ENCODE peak calls at places on chromosome 4, in seven cellular contexts. Z is NCI-H1694; H is mammary epithelial cell; E is pancreas; C is ecto neural progenitor cell; X is stimulated activated CD4-positive, alpha-beta T cell treated with anti-CD3 and anti-CD28 coated beads, Interleukin-4, amount 100 ng/mL, for 48 hours; Q is NT2/D1. J is an unnamed sample.

GRCh38 chr4:81997313-81997712 is 376.5 kb downstream of the HNRNPD start:
- DNase-seq in H (no peak), Q (no peak), X (no peak), E (no peak), Z (no peak), C (no peak), J (no peak)

GRCh38 chr4:158938462-158939044 is 164.3 kb upstream of the RAPGEF2 start:
- DNase-seq in E (no peak), C (no peak), H (no peak), X (no peak), Q (no peak), Z (peak; percentile 84), J (no peak)

GRCh38 chr4:169160825-169161224 is 109.9 kb downstream of the SH3RF1 start:
- DNase-seq in H (no peak), C (no peak), X (no peak), Z (no peak), E (no peak), Q (no peak), J (no peak)

GRCh38 chr4:81030617-81031388 is at the start of gene BMP3:
- DNase-seq in X (no peak), H (peak; percentile 25), Q (no peak), Z (no peak), C (peak; percentile 66), E (peak; percentile 68), J (peak; percentile 31)

GRCh38 chr4:113383111-113383785 is 333.8 kb downstream of the ANK2 start:
- DNase-seq in Q (no peak), H (peak; percentile 17), Z (no peak), E (no peak), C (no peak), X (no peak), J (peak; percentile 15)

GRCh38 chr4:184191267-184191666 is 26.4 kb downstream of the ENPP6 start:
- DNase-seq in Z (no peak), Q (no peak), C (no peak), E (no peak), X (no peak), H (no peak), J (no peak)

GRCh38 chr4:37068580-37068979 is 176.0 kb upstream of the NWD2 start:
- DNase-seq in H (no peak), Z (no peak), X (no peak), C (no peak), Q (no peak), E (no peak), J (no peak)

GRCh38 chr4:148654131-148654530 is 211.9 kb upstream of the NR3C2 start:
- DNase-seq in C (no peak), Z (no peak), X (no peak), H (no peak), E (no peak), Q (no peak), J (no peak)

GRCh38 chr4:53313510-53313909 is 52.4 kb downstream of the SCFD2 start:
- DNase-seq in E (no peak), C (peak; percentile 47), X (no peak), Z (no peak), Q (peak; percentile 2), H (peak; percentile 6), J (no peak)

GRCh38 chr4:30903493-30903892 is 183.3 kb downstream of the PCDH7 start:
- DNase-seq in C (no peak), Z (no peak), H (peak; percentile 11), X (no peak), Q (no peak), E (no peak), J (peak; percentile 2)

GRCh38 chr4:137635596-137635995 is 103.3 kb upstream of the PCDH18 start:
- DNase-seq in E (no peak), C (no peak), Q (no peak), X (no peak), Z (peak; percentile 53), H (no peak), J (peak; percentile 17)

GRCh38 chr4:121829511-121829910 is 5.8 kb upstream of the CCNA2 start:
- DNase-seq in C (no peak), H (no peak), Z (no peak), X (no peak), E (no peak), Q (no peak), J (no peak)

GRCh38 chr4:8394806-8395205 is 45.7 kb downstream of the ACOX3 start:
- DNase-seq in Z (no peak), X (no peak), E (no peak), H (no peak), Q (no peak), C (no peak), J (no peak)

GRCh38 chr4:123785515-123785914 is 388.9 kb downstream of the SPRY1 start:
- DNase-seq in X (no peak), E (no peak), H (peak; percentile 85), Q (peak; percentile 28), Z (no peak), C (no peak), J (no peak)

GRCh38 chr4:101229116-101229515 is 118.2 kb downstream of the PPP3CA start:
- DNase-seq in E (no peak), H (no peak), Q (no peak), C (no peak), X (no peak), Z (no peak), J (no peak)

GRCh38 chr4:155543126-155543765 is 123.4 kb upstream of the GUCY1A1 start:
- DNase-seq in Q (no peak), C (no peak), E (no peak), X (no peak), Z (no peak), H (peak; percentile 75), J (no peak)

GRCh38 chr4:174255790-174256189 is 27.7 kb downstream of the FBXO8 start:
- DNase-seq in H (no peak), C (no peak), E (no peak), Q (no peak), Z (peak; percentile 26), X (no peak), J (peak; percentile 22)

GRCh38 chr4:5374577-5374976 is 323.3 kb downstream of the STK32B start:
- DNase-seq in Z (no peak), H (no peak), Q (no peak), X (no peak), E (no peak), C (no peak), J (no peak)

GRCh38 chr4:150821641-150822040 is 193.4 kb downstream of the LRBA start:
- DNase-seq in C (no peak), H (no peak), E (no peak), X (no peak), Z (no peak), Q (no peak), J (no peak)

GRCh38 chr4:35559559-35560365 is 684.6 kb downstream of the ARAP2 start:
- DNase-seq in H (peak; percentile 0), C (no peak), Z (no peak), X (no peak), Q (no peak), E (peak; percentile 35), J (no peak)

GRCh38 chr4:22315643-22316042 is 200.2 kb downstream of the ADGRA3 start:
- DNase-seq in H (peak; percentile 1), X (no peak), Z (no peak), C (no peak), E (no peak), Q (no peak), J (no peak)

GRCh38 chr4:19151684-19152083 is 1100.0 kb upstream of the SLIT2 start:
- DNase-seq in Z (no peak), C (no peak), Q (no peak), H (no peak), E (no peak), X (no peak), J (no peak)

GRCh38 chr4:145820407-145820806 is 118.2 kb downstream of the ZNF827 start:
- DNase-seq in Q (no peak), C (no peak), H (no peak), Z (peak; percentile 30), E (no peak), X (no peak), J (no peak)

GRCh38 chr4:141502755-141503154 is 133.6 kb upstream of the IL15 start:
- DNase-seq in X (no peak), Z (no peak), C (no peak), H (no peak), Q (no peak), E (no peak), J (no peak)

GRCh38 chr4:124212835-124213640 is 499.5 kb downstream of the ANKRD50 start:
- DNase-seq in E (no peak), Q (no peak), H (no peak), X (no peak), Z (no peak), C (no peak), J (no peak)

GRCh38 chr4:177251237-177251636 is 58.4 kb upstream of the NEIL3 start:
- DNase-seq in X (no peak), H (no peak), E (no peak), Q (no peak), C (no peak), Z (no peak), J (no peak)

GRCh38 chr4:166924456-166924855 is 309.8 kb downstream of the SPOCK3 start:
- DNase-seq in Q (no peak), E (no peak), C (no peak), H (peak; percentile 33), X (no peak), Z (no peak), J (no peak)

GRCh38 chr4:26860922-26861433 is 337 bp downstream of the STIM2 start:
- DNase-seq in H (peak; percentile 57), E (peak; percentile 84), Q (no peak), Z (no peak), C (peak; percentile 83), X (peak; percentile 51), J (peak; percentile 36)

GRCh38 chr4:123017636-123018390 is 95.4 kb upstream of the NUDT6 start:
- DNase-seq in E (no peak), C (no peak), H (peak; percentile 11), Q (no peak), X (no peak), Z (no peak), J (peak; percentile 64)

GRCh38 chr4:126318376-126318775 is 1003.6 kb downstream of the FAT4 start:
- DNase-seq in E (no peak), H (no peak), X (no peak), Z (peak; percentile 13), Q (no peak), C (no peak), J (no peak)

GRCh38 chr4:180767330-180767729 is 1475.9 kb upstream of the TENM3 start:
- DNase-seq in H (no peak), Q (no peak), C (no peak), X (no peak), E (no peak), Z (no peak), J (no peak)

GRCh38 chr4:111283066-111283677 is 660.3 kb upstream of the PITX2 start:
- DNase-seq in Q (peak; percentile 38), H (peak; percentile 32), X (peak; percentile 28), E (peak; percentile 37), C (peak; percentile 68), Z (peak; percentile 13), J (peak; percentile 14)

GRCh38 chr4:113645771-113646455 is 115.6 kb downstream of the CAMK2D start:
- DNase-seq in H (peak; percentile 68), Z (no peak), E (no peak), Q (peak; percentile 40), C (no peak), X (no peak), J (peak; percentile 12)

GRCh38 chr4:73396304-73396703 is 7.8 kb upstream of the ALB start:
- DNase-seq in Z (no peak), C (no peak), H (no peak), X (no peak), E (no peak), Q (no peak), J (no peak)

GRCh38 chr4:140652601-140653000 is 83.8 kb upstream of the UCP1 start:
- DNase-seq in H (no peak), X (no peak), C (no peak), Z (no peak), E (no peak), Q (no peak), J (no peak)